ENCODE peak calls at places on chromosomes 3 and 15, in four cellular contexts. One of them, this sample, is unnamed.

GRCh38 chr3:112746675-112747276 is 99.9 kb downstream of the CD200R1L start:
- DNase-seq in K562: no peak
- DNase-seq in spleen: no peak
- DNase-seq in GM23338: no peak
- DNase-seq in this sample: no peak

GRCh38 chr3:126782554-126782953 is 78.5 kb downstream of the CHCHD6 start:
- DNase-seq in K562: no peak
- DNase-seq in spleen: no peak
- DNase-seq in GM23338: peak
- DNase-seq in this sample: no peak

GRCh38 chr15:43274136-43274535 is 7.4 kb upstream of the TGM5 start:
- DNase-seq in K562: no peak
- DNase-seq in spleen: no peak
- DNase-seq in GM23338: no peak
- DNase-seq in this sample: no peak

GRCh38 chr3:184275961-184276910 is at the start of gene ECE2:
- DNase-seq in K562: peak
- DNase-seq in spleen: no peak
- DNase-seq in GM23338: no peak
- DNase-seq in this sample: no peak

GRCh38 chr3:4505688-4506558 is 12.8 kb downstream of the ITPR1 start:
- DNase-seq in K562: no peak
- DNase-seq in spleen: no peak
- DNase-seq in GM23338: no peak
- DNase-seq in this sample: no peak

GRCh38 chr3:52240059-52240885 is 1.3 kb upstream of the TWF2 start:
- DNase-seq in K562: peak
- DNase-seq in spleen: peak
- DNase-seq in GM23338: peak
- DNase-seq in this sample: peak

GRCh38 chr3:43755511-43756200 is 64.9 kb downstream of the ABHD5 start:
- DNase-seq in K562: no peak
- DNase-seq in spleen: no peak
- DNase-seq in GM23338: peak
- DNase-seq in this sample: no peak

GRCh38 chr15:39919396-39919739 is 698 bp downstream of the GPR176 start:
- DNase-seq in K562: no peak
- DNase-seq in spleen: no peak
- DNase-seq in GM23338: peak
- DNase-seq in this sample: no peak

GRCh38 chr3:87873136-87873535 is 185.7 kb downstream of the CGGBP1 start:
- DNase-seq in K562: no peak
- DNase-seq in spleen: no peak
- DNase-seq in GM23338: no peak
- DNase-seq in this sample: no peak

GRCh38 chr15:67833504-67834248 is 6.2 kb downstream of the RNU6-1 start:
- DNase-seq in K562: peak
- DNase-seq in spleen: peak
- DNase-seq in GM23338: peak
- DNase-seq in this sample: no peak

GRCh38 chr3:74582982-74583381 is 31.5 kb downstream of the CNTN3 start:
- DNase-seq in K562: no peak
- DNase-seq in spleen: no peak
- DNase-seq in GM23338: no peak
- DNase-seq in this sample: no peak

GRCh38 chr3:52248816-52249547 is 3.4 kb downstream of the PPM1M start:
- DNase-seq in K562: no peak
- DNase-seq in spleen: peak
- DNase-seq in GM23338: no peak
- DNase-seq in this sample: peak

DNA sequence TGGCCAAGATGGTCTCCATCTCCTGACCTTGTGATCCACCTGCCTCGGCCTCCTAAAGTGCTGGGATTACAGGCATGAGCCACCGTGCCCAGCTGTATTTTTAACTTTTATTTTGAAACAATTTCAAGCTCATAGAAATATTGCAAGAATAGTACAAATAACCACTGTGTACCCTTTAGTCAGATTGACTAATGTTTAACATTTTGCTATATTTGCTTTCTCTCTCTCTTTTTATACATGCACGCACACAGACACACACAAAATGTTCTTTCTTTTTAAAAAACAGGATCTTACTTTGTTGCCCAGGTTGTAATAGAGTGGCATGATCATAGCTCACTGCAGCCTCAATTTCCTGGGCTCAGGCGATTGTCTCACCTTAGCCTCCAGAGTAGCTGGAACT is 25.5 kb upstream of the DPPA4 start:
- DNase-seq in K562: no peak
- DNase-seq in spleen: no peak
- DNase-seq in GM23338: no peak
- DNase-seq in this sample: no peak
- TF ChIP-seq POLR2AphosphoS5 in K562: no peak
- TF ChIP-seq POLR2AphosphoS5 in spleen: no peak
- TF ChIP-seq POLR2AphosphoS5 in GM23338: no peak
- TF ChIP-seq POLR2AphosphoS5 in this sample: no peak

DNA sequence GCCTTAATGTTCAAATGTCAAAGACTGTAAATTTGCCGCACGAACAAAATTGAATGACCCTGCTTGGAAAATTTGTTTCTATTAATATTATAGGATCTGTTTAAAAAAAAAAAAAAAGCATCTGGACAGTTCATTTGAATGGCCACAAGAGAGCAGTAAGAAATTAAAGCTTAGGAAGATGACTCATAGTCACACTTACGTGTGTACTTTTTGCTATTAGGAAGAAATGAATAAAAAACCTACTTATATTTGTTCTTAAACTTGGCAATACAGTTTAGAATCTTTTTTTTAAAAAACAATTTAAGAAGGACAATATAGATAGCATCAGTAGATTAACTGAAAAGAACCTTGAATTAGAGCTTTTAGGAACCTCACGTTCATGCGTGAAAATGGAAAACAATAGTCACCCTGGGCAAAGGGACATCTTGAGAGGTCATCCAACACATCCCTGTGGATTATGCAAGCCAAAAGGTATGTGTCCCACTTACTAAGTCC is 621.8 kb downstream of the MECOM start:
- DNase-seq in K562: peak
- DNase-seq in spleen: no peak
- DNase-seq in GM23338: peak
- DNase-seq in this sample: no peak
- H3K27ac ChIP-seq in K562: no peak
- H3K27ac ChIP-seq in spleen: no peak
- H3K27ac ChIP-seq in GM23338: no peak
- H3K27ac ChIP-seq in this sample: no peak

DNA sequence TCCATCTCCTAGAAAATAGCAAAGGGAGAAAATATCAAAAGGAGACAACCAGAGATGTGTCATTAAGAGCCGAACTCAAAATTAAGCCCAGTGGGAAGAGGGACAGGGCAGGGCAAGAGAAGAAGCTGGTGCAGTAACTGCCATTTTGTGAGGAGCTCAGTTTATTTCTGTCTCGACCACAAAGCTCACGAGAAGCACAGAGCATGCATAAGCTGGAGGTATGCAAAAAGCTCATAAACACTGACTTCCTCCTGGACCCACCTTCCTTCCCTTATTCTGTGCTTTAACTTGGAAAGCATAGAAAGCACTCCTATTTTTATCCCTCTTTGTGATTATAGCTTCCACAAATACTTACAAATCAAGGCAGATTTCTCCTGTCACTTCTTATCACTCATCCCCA is 81.3 kb downstream of the DGKG start:
- DNase-seq in K562: no peak
- DNase-seq in spleen: no peak
- DNase-seq in GM23338: no peak
- DNase-seq in this sample: no peak
- H3K4me3 ChIP-seq in K562: no peak
- H3K4me3 ChIP-seq in spleen: no peak
- H3K4me3 ChIP-seq in GM23338: no peak
- H3K4me3 ChIP-seq in this sample: no peak

GRCh38 chr15:64153480-64154367 is 2.2 kb downstream of the SNX22 start:
- DNase-seq in K562: peak
- DNase-seq in spleen: peak
- DNase-seq in GM23338: peak
- DNase-seq in this sample: peak
- TF ChIP-seq POLR2AphosphoS5 in K562: no peak
- TF ChIP-seq POLR2AphosphoS5 in spleen: peak
- TF ChIP-seq POLR2AphosphoS5 in GM23338: peak
- TF ChIP-seq POLR2AphosphoS5 in this sample: no peak

DNA sequence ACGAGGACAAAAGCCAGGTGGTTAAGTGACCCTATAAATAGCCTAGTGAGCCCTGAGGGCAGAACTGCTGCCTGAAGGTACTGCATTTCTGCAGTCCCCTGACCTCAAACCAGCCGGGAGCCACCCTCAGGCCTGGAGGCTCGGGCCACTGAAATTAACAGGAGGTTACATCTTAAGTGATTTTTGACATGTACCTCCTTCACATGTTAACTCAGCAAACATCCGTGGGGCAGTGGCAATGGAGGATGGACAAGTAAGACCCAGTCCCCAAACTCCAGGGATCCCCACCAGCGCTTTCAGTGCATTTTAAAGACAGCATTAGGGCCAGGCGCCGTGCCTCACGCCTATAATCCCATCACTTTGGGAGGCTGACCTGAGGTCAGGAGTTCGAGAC is 26.2 kb downstream of the PSTPIP1 start:
- DNase-seq in K562: no peak
- DNase-seq in spleen: peak
- DNase-seq in GM23338: no peak
- DNase-seq in this sample: no peak
- H3K27ac ChIP-seq in K562: no peak
- H3K27ac ChIP-seq in spleen: peak
- H3K27ac ChIP-seq in GM23338: no peak
- H3K27ac ChIP-seq in this sample: no peak